ENCODE peak calls at places on chromosomes 12 and 14, in six cellular contexts. V is HL-60, S is posterior cingulate gyrus, J is substantia nigra, B is CD14-positive monocyte, Y is AG08395. K is an unnamed sample.

GRCh38 chr12:122917508-122918227 is 21.7 kb upstream of the VPS37B start:
- DNase-seq in S (no peak), V (no peak), J (no peak), B (no peak), Y (peak), K (no peak)

GRCh38 chr14:104036250-104036649 is 49.2 kb upstream of the ASPG start:
- DNase-seq in V (no peak), J (no peak), Y (no peak), B (no peak), S (no peak), K (no peak)

GRCh38 chr14:104524726-104525125 is 54.8 kb upstream of the C14orf180 start:
- DNase-seq in S (peak), B (no peak), V (no peak), J (no peak), Y (no peak), K (peak)

GRCh38 chr14:69625299-69626131 is 14.1 kb downstream of the SUSD6 start:
- DNase-seq in S (peak), Y (peak), B (peak), J (no peak), V (no peak), K (no peak)

GRCh38 chr12:69601962-69602685 is 8.6 kb downstream of the LRRC10 start:
- DNase-seq in J (no peak), Y (no peak), B (no peak), V (no peak), S (no peak), K (no peak)

GRCh38 chr12:70044170-70044569 is 199.1 kb upstream of the CNOT2 start:
- DNase-seq in S (no peak), V (no peak), Y (no peak), B (no peak), J (no peak), K (no peak)

GRCh38 chr12:115828151-115828550 is 449.3 kb downstream of the MED13L start:
- DNase-seq in J (no peak), V (no peak), Y (no peak), B (no peak), S (no peak), K (no peak)

GRCh38 chr12:2363836-2364565 is 311.2 kb downstream of the CACNA1C start:
- DNase-seq in Y (no peak), B (peak), V (no peak), S (no peak), J (no peak), K (no peak)

GRCh38 chr12:27142102-27142721 is 59.8 kb upstream of the C12orf71 start:
- DNase-seq in V (peak), B (no peak), J (no peak), Y (peak), S (no peak), K (peak)

GRCh38 chr14:74579447-74580274 is 32.4 kb downstream of the LTBP2 start:
- DNase-seq in J (no peak), Y (peak), S (peak), V (no peak), B (no peak), K (peak)

GRCh38 chr14:68653108-68653507 is 139.8 kb downstream of the ZFP36L1 start:
- DNase-seq in S (no peak), V (no peak), J (no peak), B (no peak), Y (no peak), K (no peak)